ENCODE peak calls at places on chromosomes 12 and 14, in ten cellular contexts. M is EH; S is iPS DF 19.7; X is Karpas-422; A is stimulated activated naive CD4-positive, alpha-beta T cell; Q is NAMALWA; B is T47D; P is Daoy; W is left ventricle myocardium inferior; N is trophoblast cell. E is an unnamed sample.

GRCh38 chr12:127145929-127146789 is 1120.8 kb upstream of the TMEM132C start:
- DNase-seq in M (peak), S (no peak), X (no peak), A (peak), Q (no peak), B (no peak), P (peak), W (peak), N (peak), E (peak)

GRCh38 chr14:97077253-97077653 is 280.1 kb downstream of the VRK1 start:
- DNase-seq in M (no peak), S (no peak), X (no peak), A (no peak), Q (peak), B (no peak), P (peak), W (peak), N (peak), E (peak)

GRCh38 chr12:27667540-27667939 is 28.7 kb upstream of the REP15 start:
- DNase-seq in M (peak), S (no peak), X (no peak), A (no peak), Q (no peak), B (no peak), P (peak), W (no peak), N (no peak), E (no peak)

GRCh38 chr14:72476657-72477499 is 417.0 kb downstream of the DPF3 start:
- DNase-seq in M (peak), S (peak), X (no peak), A (peak), Q (no peak), B (no peak), P (peak), W (peak), N (peak), E (no peak)

GRCh38 chr12:66799548-66799947 is 120.7 kb upstream of the GRIP1 start:
- DNase-seq in M (no peak), S (no peak), X (no peak), A (no peak), Q (no peak), B (no peak), P (no peak), W (no peak), N (no peak), E (no peak)

GRCh38 chr14:22854963-22855724 is 16.4 kb upstream of the LRP10 start:
- DNase-seq in M (no peak), S (no peak), X (no peak), A (no peak), Q (no peak), B (no peak), P (no peak), W (no peak), N (no peak), E (no peak)

GRCh38 chr12:78951746-78952532 is 87.4 kb downstream of the SYT1 start:
- DNase-seq in M (no peak), S (no peak), X (no peak), A (no peak), Q (no peak), B (no peak), P (no peak), W (no peak), N (no peak), E (no peak)

GRCh38 chr12:128820723-128821432 is 2.9 kb downstream of the SLC15A4 start:
- DNase-seq in M (no peak), S (no peak), X (peak), A (no peak), Q (peak), B (no peak), P (no peak), W (peak), N (peak), E (no peak)

GRCh38 chr12:113903381-113903863 is 62.7 kb downstream of the RBM19 start:
- DNase-seq in M (peak), S (no peak), X (no peak), A (no peak), Q (no peak), B (no peak), P (no peak), W (no peak), N (peak), E (no peak)

GRCh38 chr14:97177016-97177415 is 379.8 kb downstream of the VRK1 start:
- DNase-seq in M (no peak), S (no peak), X (peak), A (peak), Q (peak), B (peak), P (peak), W (no peak), N (peak), E (no peak)

GRCh38 chr14:81268016-81268416 is 47.3 kb upstream of the GTF2A1 start:
- DNase-seq in M (peak), S (no peak), X (no peak), A (no peak), Q (no peak), B (no peak), P (peak), W (no peak), N (peak), E (no peak)

GRCh38 chr14:75428230-75429104 is 645 bp downstream of the JDP2 start:
- DNase-seq in M (peak), S (no peak), X (no peak), A (peak), Q (no peak), B (no peak), P (peak), W (peak), N (peak), E (peak)

GRCh38 chr12:88723219-88723618 is 142.9 kb upstream of the KITLG start:
- DNase-seq in M (peak), S (no peak), X (no peak), A (no peak), Q (no peak), B (no peak), P (no peak), W (no peak), N (no peak), E (no peak)

GRCh38 chr14:52119030-52119429 is 50.2 kb upstream of the NID2 start:
- DNase-seq in M (no peak), S (no peak), X (no peak), A (no peak), Q (no peak), B (no peak), P (no peak), W (no peak), N (peak), E (no peak)

GRCh38 chr12:7797698-7798398 is 8.6 kb downstream of the NANOG start:
- DNase-seq in M (no peak), S (no peak), X (no peak), A (no peak), Q (no peak), B (no peak), P (peak), W (no peak), N (no peak), E (no peak)

GRCh38 chr12:119819322-119819721 is 57.8 kb downstream of the CIT start:
- DNase-seq in M (no peak), S (no peak), X (no peak), A (no peak), Q (no peak), B (no peak), P (no peak), W (no peak), N (no peak), E (no peak)

GRCh38 chr14:38999949-39000348 is 103.1 kb downstream of the SEC23A start:
- DNase-seq in M (no peak), S (no peak), X (no peak), A (no peak), Q (no peak), B (no peak), P (no peak), W (no peak), N (no peak), E (no peak)

GRCh38 chr14:103561381-103562134 is 899 bp downstream of the BAG5 start:
- DNase-seq in M (peak), S (no peak), X (peak), A (peak), Q (peak), B (no peak), P (peak), W (peak), N (peak), E (peak)

GRCh38 chr12:84843588-84844144 is 68.9 kb downstream of the SLC6A15 start:
- DNase-seq in M (no peak), S (no peak), X (no peak), A (no peak), Q (no peak), B (no peak), P (no peak), W (no peak), N (no peak), E (no peak)

GRCh38 chr14:93977790-93978581 is 1.6 kb upstream of the ASB2 start:
- DNase-seq in M (no peak), S (no peak), X (peak), A (peak), Q (peak), B (no peak), P (peak), W (no peak), N (no peak), E (no peak)

GRCh38 chr12:1213205-1213604 is 222.2 kb downstream of the ERC1 start:
- DNase-seq in M (no peak), S (no peak), X (no peak), A (no peak), Q (no peak), B (no peak), P (no peak), W (no peak), N (no peak), E (no peak)

GRCh38 chr14:58587271-58587670 is 50.5 kb upstream of the DACT1 start:
- DNase-seq in M (peak), S (no peak), X (no peak), A (no peak), Q (no peak), B (no peak), P (peak), W (no peak), N (peak), E (no peak)

GRCh38 chr12:119594772-119595445 is 1.3 kb downstream of the TMEM233 start:
- DNase-seq in M (no peak), S (no peak), X (peak), A (no peak), Q (no peak), B (no peak), P (peak), W (peak), N (no peak), E (no peak)

GRCh38 chr14:104633276-104633861 is 28.8 kb upstream of the TMEM179 start:
- DNase-seq in M (no peak), S (no peak), X (no peak), A (no peak), Q (no peak), B (no peak), P (no peak), W (no peak), N (no peak), E (no peak)

GRCh38 chr14:20564501-20564997 is 3.7 kb upstream of the RNASE9 start:
- DNase-seq in M (no peak), S (no peak), X (no peak), A (no peak), Q (no peak), B (no peak), P (peak), W (no peak), N (no peak), E (no peak)

GRCh38 chr14:64200170-64200569 is 94.0 kb downstream of the ESR2 start:
- DNase-seq in M (no peak), S (no peak), X (no peak), A (no peak), Q (no peak), B (no peak), P (no peak), W (peak), N (no peak), E (no peak)

GRCh38 chr12:91143241-91143640 is 31.9 kb upstream of the LUM start:
- DNase-seq in M (peak), S (no peak), X (no peak), A (no peak), Q (no peak), B (no peak), P (no peak), W (no peak), N (no peak), E (no peak)

GRCh38 chr12:87661770-87662402 is 367.3 kb downstream of the C12orf50 start:
- DNase-seq in M (no peak), S (no peak), X (peak), A (no peak), Q (peak), B (no peak), P (peak), W (no peak), N (no peak), E (no peak)

GRCh38 chr12:56165369-56165768 is 7.2 kb downstream of the MYL6 start:
- DNase-seq in M (peak), S (no peak), X (no peak), A (no peak), Q (no peak), B (no peak), P (no peak), W (no peak), N (peak), E (no peak)

GRCh38 chr12:28998662-28999120 is 150.4 kb upstream of the FAR2 start:
- DNase-seq in M (peak), S (no peak), X (peak), A (no peak), Q (peak), B (peak), P (no peak), W (no peak), N (peak), E (peak)

GRCh38 chr12:92470608-92471021 is 232.2 kb upstream of the PLEKHG7 start:
- DNase-seq in M (no peak), S (no peak), X (no peak), A (no peak), Q (peak), B (no peak), P (peak), W (no peak), N (no peak), E (no peak)

GRCh38 chr12:28611115-28611435 is 420.8 kb downstream of the CCDC91 start:
- DNase-seq in M (peak), S (no peak), X (no peak), A (no peak), Q (no peak), B (no peak), P (peak), W (no peak), N (no peak), E (peak)